ENCODE peak calls at places on chromosomes 16 and 17, in eight cellular contexts. J is T-helper 2 cell, Y is A549, M is cardiac muscle cell, R is AG04449, F is activated T-helper 1 cell treated with Interleukin-2 at 50 U/mL for 16 hours, H is hypothalamus, N is AG08395. C is an unnamed sample.

GRCh38 chr17:78130439-78131101 is at the start of gene TMC8:
- DNase-seq in N (no peak), F (peak; percentile 76), H (no peak), Y (no peak), M (no peak), J (peak; percentile 95), R (no peak), C (no peak)

GRCh38 chr16:72910875-72911274 is 137.1 kb downstream of the ZFHX3 start:
- DNase-seq in F (no peak), M (no peak), J (no peak), H (no peak), R (no peak), Y (no peak), N (no peak), C (no peak)

GRCh38 chr17:27993723-27994310 is 48.7 kb upstream of the NLK start:
- DNase-seq in F (no peak), Y (no peak), R (no peak), M (no peak), J (no peak), N (no peak), H (no peak), C (no peak)

GRCh38 chr16:1792836-1793577 is 498 bp downstream of the IGFALS start:
- DNase-seq in R (no peak), J (no peak), Y (no peak), M (no peak), F (no peak), N (no peak), H (no peak), C (no peak)

GRCh38 chr17:58344047-58344790 is 7.8 kb downstream of the SUPT4H1 start:
- DNase-seq in Y (no peak), J (peak; percentile 96), H (no peak), N (no peak), M (no peak), R (no peak), F (peak; percentile 70), C (no peak)

GRCh38 chr17:62670202-62670821 is 42.8 kb downstream of the MRC2 start:
- DNase-seq in H (no peak), N (no peak), R (no peak), M (peak; percentile 23), Y (no peak), F (no peak), J (no peak), C (no peak)

GRCh38 chr17:63546308-63547082 is 3.8 kb upstream of the DCAF7 start:
- DNase-seq in N (no peak), R (no peak), F (no peak), Y (no peak), H (no peak), J (no peak), M (no peak), C (no peak)

GRCh38 chr17:41930009-41930832 is at the start of gene ODAD4:
- DNase-seq in Y (peak; percentile 99), M (peak; percentile 98), N (peak; percentile 100), F (peak; percentile 94), H (peak; percentile 86), R (peak; percentile 73), J (peak; percentile 95), C (peak; percentile 97)

GRCh38 chr16:16007743-16008111 is 58.3 kb downstream of the ABCC1 start:
- DNase-seq in R (no peak), J (no peak), H (no peak), Y (no peak), N (no peak), F (no peak), M (no peak), C (no peak)

GRCh38 chr17:47945080-47945479 is 3.7 kb downstream of the PNPO start:
- DNase-seq in H (no peak), F (no peak), R (no peak), N (no peak), J (peak; percentile 26), M (no peak), Y (no peak), C (no peak)

GRCh38 chr16:424623-425081 is 797 bp upstream of the RAB11FIP3 start:
- DNase-seq in J (no peak), H (no peak), F (no peak), N (no peak), M (no peak), R (no peak), Y (no peak), C (peak; percentile 61)

GRCh38 chr16:66304151-66304550 is 62.3 kb upstream of the CDH5 start:
- DNase-seq in R (no peak), Y (no peak), J (no peak), F (no peak), H (no peak), M (no peak), N (no peak), C (no peak)

GRCh38 chr17:75152523-75152922 is 1.8 kb downstream of the JPT1 start:
- DNase-seq in Y (no peak), H (no peak), M (no peak), R (no peak), F (no peak), J (no peak), N (no peak), C (no peak)

GRCh38 chr16:57901480-57902069 is 69.4 kb downstream of the CNGB1 start:
- DNase-seq in R (no peak), Y (no peak), H (no peak), N (no peak), J (no peak), F (no peak), M (no peak), C (no peak)

GRCh38 chr16:23121024-23121423 is 28.2 kb downstream of the USP31 start:
- DNase-seq in Y (no peak), N (no peak), J (no peak), H (no peak), M (no peak), R (no peak), F (no peak), C (no peak)

GRCh38 chr16:62751218-62751617 is 715.0 kb upstream of the CDH8 start:
- DNase-seq in R (no peak), J (no peak), M (no peak), N (no peak), F (no peak), Y (no peak), H (no peak), C (no peak)

GRCh38 chr17:81641825-81642489 is 5.0 kb downstream of the TSPAN10 start:
- DNase-seq in M (no peak), F (no peak), Y (peak; percentile 86), R (peak; percentile 24), N (peak; percentile 92), J (no peak), H (no peak), C (no peak)

GRCh38 chr17:16002708-16003265 is 3.2 kb downstream of the TTC19 start:
- DNase-seq in N (no peak), R (no peak), M (no peak), Y (no peak), F (no peak), H (no peak), J (no peak), C (no peak)

GRCh38 chr16:52090080-52090479 is 456.9 kb downstream of the TOX3 start:
- DNase-seq in M (no peak), F (no peak), N (peak; percentile 21), Y (no peak), J (no peak), H (no peak), R (no peak), C (no peak)

GRCh38 chr16:5188318-5189025 is 90.9 kb upstream of the EEF2KMT start:
- DNase-seq in F (no peak), N (no peak), H (no peak), J (no peak), Y (no peak), R (no peak), M (peak; percentile 23), C (no peak)

GRCh38 chr17:16977932-16978331 is 6.0 kb upstream of the TNFRSF13B start:
- DNase-seq in N (peak; percentile 62), M (no peak), F (no peak), Y (no peak), J (no peak), H (no peak), R (no peak), C (no peak)

GRCh38 chr17:9842057-9842758 is 16.5 kb downstream of the GLP2R start:
- DNase-seq in H (no peak), F (no peak), M (no peak), N (peak; percentile 52), J (no peak), Y (peak; percentile 65), R (no peak), C (peak; percentile 37)

GRCh38 chr17:55265434-55266021 is 768 bp downstream of the HLF start:
- DNase-seq in N (no peak), H (no peak), R (no peak), Y (no peak), M (no peak), J (peak; percentile 2), F (no peak), C (peak; percentile 34)

GRCh38 chr17:69609495-69610315 is 195.2 kb downstream of the MAP2K6 start:
- DNase-seq in R (no peak), J (no peak), F (no peak), N (peak; percentile 38), M (peak; percentile 17), Y (no peak), H (no peak), C (no peak)

GRCh38 chr17:1643293-1643998 is 2.1 kb downstream of the SCARF1 start:
- DNase-seq in F (peak; percentile 51), R (no peak), H (no peak), Y (peak; percentile 65), J (peak; percentile 68), M (peak; percentile 70), N (no peak), C (peak; percentile 41)

GRCh38 chr16:86869288-86870022 is 291.1 kb downstream of the FOXL1 start:
- DNase-seq in J (no peak), M (no peak), F (no peak), N (no peak), H (no peak), Y (no peak), R (no peak), C (no peak)

GRCh38 chr17:64635647-64636305 is 26.3 kb downstream of the SMURF2 start:
- DNase-seq in H (no peak), N (peak; percentile 36), J (no peak), M (no peak), F (no peak), R (peak; percentile 63), Y (no peak), C (no peak)

GRCh38 chr16:87249425-87249824 is 67.8 kb downstream of the C16orf95 start:
- DNase-seq in M (no peak), H (no peak), R (no peak), Y (no peak), J (no peak), N (no peak), F (no peak), C (no peak)

GRCh38 chr16:67158637-67159600 is 790 bp downstream of the TRADD start:
- DNase-seq in H (no peak), J (peak; percentile 82), N (no peak), R (no peak), Y (peak; percentile 52), F (peak; percentile 73), M (peak; percentile 43), C (no peak)

GRCh38 chr16:51003850-51004566 is 147.1 kb downstream of the SALL1 start:
- DNase-seq in F (no peak), R (no peak), M (no peak), Y (no peak), N (no peak), J (no peak), H (no peak), C (no peak)

GRCh38 chr17:76293106-76293505 is 15.0 kb downstream of the QRICH2 start:
- DNase-seq in F (no peak), H (no peak), M (no peak), R (no peak), N (no peak), Y (no peak), J (no peak), C (no peak)

GRCh38 chr17:36856169-36856568 is 81.1 kb upstream of the LHX1 start:
- DNase-seq in Y (no peak), F (no peak), M (no peak), N (no peak), R (no peak), H (no peak), J (no peak), C (no peak)

GRCh38 chr16:324451-325334 is 27.8 kb downstream of the AXIN1 start:
- DNase-seq in F (peak; percentile 65), N (no peak), Y (no peak), H (no peak), R (no peak), M (no peak), J (peak; percentile 95), C (no peak)

GRCh38 chr17:55811536-55811935 is 60.7 kb downstream of the PCTP start:
- DNase-seq in Y (no peak), J (no peak), N (no peak), M (no peak), R (no peak), F (no peak), H (no peak), C (no peak)

C was measured in heart right ventricle.